ENCODE peak calls at places on chromosomes 12 and 14, in four cellular contexts. E is thoracic aorta, S is amniotic stem cell, M is GM04504. U is an unnamed sample.
A peak's percentile ranks its signal among the peaks of the same experiment; 100 is the strongest.

GRCh38 chr12:110320548-110320947 is 39.5 kb downstream of the ATP2A2 start:
- DNase-seq in E (no peak), S (no peak), M (no peak), U (no peak)

GRCh38 chr14:50796391-50796790 is 34.6 kb downstream of the NIN start:
- DNase-seq in E (no peak), S (no peak), M (no peak), U (no peak)

GRCh38 chr12:47078733-47079364 is 572 bp upstream of the PCED1B start:
- DNase-seq in E (no peak), S (no peak), M (no peak), U (peak; percentile 84)

GRCh38 chr12:93146278-93146939 is 217.3 kb upstream of the EEA1 start:
- DNase-seq in E (no peak), S (no peak), M (no peak), U (no peak)

GRCh38 chr12:27190761-27191160 is 53.3 kb upstream of the STK38L start:
- DNase-seq in E (no peak), S (peak; percentile 40), M (no peak), U (no peak)

GRCh38 chr12:4115570-4115969 is 158.0 kb upstream of the CCND2 start:
- DNase-seq in E (no peak), S (no peak), M (no peak), U (no peak)

GRCh38 chr14:68981124-68981523 is 2.0 kb upstream of the ACTN1 start:
- DNase-seq in E (no peak), S (no peak), M (no peak), U (no peak)

GRCh38 chr14:39897657-39898056 is 465.4 kb upstream of the FBXO33 start:
- DNase-seq in E (no peak), S (no peak), M (no peak), U (no peak)

GRCh38 chr12:54259194-54260011 is 20.5 kb downstream of the CBX5 start:
- DNase-seq in E (peak; percentile 47), S (peak; percentile 77), M (peak; percentile 71), U (peak; percentile 85)

GRCh38 chr12:112906712-112907414 is at the start of gene OAS1:
- DNase-seq in E (no peak), S (no peak), M (no peak), U (no peak)

GRCh38 chr14:61566537-61567225 is 128.6 kb upstream of the HIF1A start:
- DNase-seq in E (no peak), S (no peak), M (peak; percentile 63), U (no peak)

GRCh38 chr12:82357340-82357739 is 847 bp downstream of the CCDC59 start:
- DNase-seq in E (no peak), S (no peak), M (no peak), U (no peak)

GRCh38 chr12:76698966-76699365 is 64.9 kb upstream of the ZDHHC17 start:
- DNase-seq in E (no peak), S (no peak), M (no peak), U (no peak)

GRCh38 chr12:125381373-125381772 is 316.1 kb downstream of the AACS start:
- DNase-seq in E (no peak), S (no peak), M (no peak), U (no peak)

GRCh38 chr12:62817556-62818271 is 117.2 kb downstream of the PPM1H start:
- DNase-seq in E (no peak), S (no peak), M (no peak), U (no peak)

GRCh38 chr14:49250109-49250508 is 336.1 kb downstream of the RPS29 start:
- DNase-seq in E (no peak), S (no peak), M (peak; percentile 10), U (no peak)

GRCh38 chr14:41167040-41167439 is 439.6 kb upstream of the LRFN5 start:
- DNase-seq in E (no peak), S (no peak), M (no peak), U (no peak)

GRCh38 chr12:91155990-91156389 is 26.6 kb downstream of the DCN start:
- DNase-seq in E (no peak), S (no peak), M (no peak), U (no peak)

GRCh38 chr14:50821471-50822464 is 9.2 kb downstream of the NIN start:
- DNase-seq in E (no peak), S (no peak), M (no peak), U (peak; percentile 94)

GRCh38 chr12:104002686-104003085 is 37.0 kb downstream of the TDG start:
- DNase-seq in E (no peak), S (no peak), M (no peak), U (no peak)

GRCh38 chr14:32190713-32191112 is 11.1 kb upstream of the RNU6-7 start:
- DNase-seq in E (no peak), S (no peak), M (no peak), U (no peak)

GRCh38 chr12:45634273-45634917 is 95.1 kb upstream of the ARID2 start:
- DNase-seq in E (no peak), S (no peak), M (no peak), U (no peak)

U was measured in spleen.